ENCODE peak calls at places on chromosomes 6 and 20, in nine cellular contexts. V, C, D, P, H, A, F, E and N are unnamed samples.

GRCh38 chr6:37373822-37374514 is 20.2 kb downstream of the RNF8 start:
- DNase-seq in V (no peak), C (peak; percentile 48), D (peak; percentile 13), P (no peak), H (no peak), A (no peak), F (no peak), E (no peak), N (no peak)

GRCh38 chr6:44234101-44235090 is 11.0 kb downstream of the SLC29A1 start:
- DNase-seq in V (peak; percentile 73), C (peak; percentile 87), D (peak; percentile 91), P (no peak), H (peak; percentile 78), A (peak; percentile 86), F (peak; percentile 91), E (peak; percentile 81), N (peak; percentile 79)

GRCh38 chr20:5513975-5514516 is 197.3 kb upstream of the PROKR2 start:
- DNase-seq in V (peak; percentile 49), C (peak; percentile 25), D (peak; percentile 70), P (no peak), H (peak; percentile 23), A (no peak), F (no peak), E (no peak), N (peak; percentile 39)

GRCh38 chr6:167550936-167551633 is 226.2 kb downstream of the TTLL2 start:
- DNase-seq in V (no peak), C (peak; percentile 67), D (no peak), P (no peak), H (no peak), A (no peak), F (no peak), E (peak; percentile 39), N (no peak)

GRCh38 chr6:127190552-127190951 is 72.1 kb downstream of the RSPO3 start:
- DNase-seq in V (peak; percentile 61), C (peak; percentile 85), D (peak; percentile 77), P (no peak), H (no peak), A (no peak), F (peak; percentile 52), E (no peak), N (peak; percentile 72)

GRCh38 chr6:33217681-33218080 is 9.4 kb downstream of the RING1 start:
- DNase-seq in V (no peak), C (no peak), D (no peak), P (no peak), H (no peak), A (no peak), F (peak; percentile 44), E (no peak), N (no peak)

GRCh38 chr6:53282741-53283140 is 66.0 kb downstream of the ELOVL5 start:
- DNase-seq in V (no peak), C (peak; percentile 67), D (peak; percentile 19), P (peak; percentile 7), H (no peak), A (no peak), F (no peak), E (no peak), N (no peak)

GRCh38 chr6:134035823-134036296 is 16.6 kb downstream of the SLC2A12 start:
- DNase-seq in V (peak; percentile 64), C (peak; percentile 35), D (peak; percentile 72), P (no peak), H (peak; percentile 91), A (peak; percentile 67), F (no peak), E (no peak), N (peak; percentile 40)

GRCh38 chr6:170445487-170445886 is 107.6 kb downstream of the PSMB1 start:
- DNase-seq in V (no peak), C (no peak), D (peak; percentile 45), P (no peak), H (no peak), A (no peak), F (no peak), E (no peak), N (peak; percentile 28)

GRCh38 chr6:50819527-50819905 is 845 bp downstream of the TFAP2B start:
- DNase-seq in V (no peak), C (peak; percentile 1), D (peak; percentile 9), P (no peak), H (no peak), A (no peak), F (no peak), E (no peak), N (peak; percentile 1)
- H3K4me3 ChIP-seq in V (no peak overlapping the region), C (no peak overlapping the region), D (no peak overlapping the region), P (no peak overlapping the region), H (no peak overlapping the region), A (peak overlapping the region; percentile 10), F (peak overlapping the region; percentile 51), E (peak overlapping the region; percentile 53), N (no peak overlapping the region)

GRCh38 chr6:150900049-150900448 is 34.5 kb downstream of the MTHFD1L start:
- DNase-seq in V (no peak), C (no peak), D (peak; percentile 15), P (no peak), H (peak; percentile 44), A (no peak), F (no peak), E (no peak), N (peak; percentile 35)

GRCh38 chr6:150907385-150907784 is 41.9 kb downstream of the MTHFD1L start:
- DNase-seq in V (no peak), C (no peak), D (no peak), P (no peak), H (no peak), A (no peak), F (no peak), E (no peak), N (no peak)

GRCh38 chr6:150902142-150902800 is 36.8 kb downstream of the MTHFD1L start:
- DNase-seq in V (no peak), C (peak; percentile 53), D (peak; percentile 44), P (no peak), H (no peak), A (no peak), F (no peak), E (no peak), N (peak; percentile 47)

GRCh38 chr6:150910561-150910960 is 45.1 kb downstream of the MTHFD1L start:
- DNase-seq in V (no peak), C (no peak), D (no peak), P (no peak), H (no peak), A (no peak), F (no peak), E (no peak), N (no peak)

DNA sequence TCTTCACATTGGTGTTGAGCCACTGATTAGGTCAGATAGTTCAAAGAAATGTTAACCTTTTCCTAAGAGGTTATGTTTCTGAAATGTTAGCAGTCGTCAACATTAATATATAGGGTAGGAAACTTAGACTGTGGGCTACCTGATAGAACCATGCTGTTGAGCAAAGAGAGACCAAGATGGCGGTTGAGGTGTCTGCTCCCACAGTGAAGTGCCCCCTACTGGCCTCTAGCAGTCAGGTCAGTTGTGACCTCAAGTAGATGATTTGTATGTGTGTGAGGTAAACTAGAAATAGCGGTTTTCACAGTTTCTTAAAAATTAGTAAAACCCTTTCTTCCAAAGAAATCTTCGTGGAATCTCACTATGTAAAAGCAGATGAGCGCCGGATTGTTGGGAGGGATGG is 40.3 kb downstream of the MTHFD1L start:
- DNase-seq in V (no peak), C (no peak), D (no peak), P (no peak), H (no peak), A (no peak), F (peak; percentile 49), E (no peak), N (no peak)
- TF ChIP-seq CTCF in V (no peak), C (peak; percentile 36), D (peak; percentile 27), P (peak; percentile 36), H (peak; percentile 26), A (no peak), F (peak; percentile 78), E (peak; percentile 11), N (peak; percentile 36)

GRCh38 chr6:68533339-68533795 is 101.7 kb upstream of the ADGRB3 start:
- DNase-seq in V (no peak), C (no peak), D (no peak), P (no peak), H (no peak), A (no peak), F (no peak), E (no peak), N (no peak)

GRCh38 chr6:68527691-68528090 is 107.4 kb upstream of the ADGRB3 start:
- DNase-seq in V (no peak), C (no peak), D (no peak), P (no peak), H (no peak), A (no peak), F (no peak), E (no peak), N (no peak)
- H3K4me3 ChIP-seq in V (no peak overlapping the region), C (no peak overlapping the region), D (no peak overlapping the region), P (no peak overlapping the region), H (no peak overlapping the region), A (no peak overlapping the region), F (no peak overlapping the region), E (no peak overlapping the region), N (no peak overlapping the region)

DNA sequence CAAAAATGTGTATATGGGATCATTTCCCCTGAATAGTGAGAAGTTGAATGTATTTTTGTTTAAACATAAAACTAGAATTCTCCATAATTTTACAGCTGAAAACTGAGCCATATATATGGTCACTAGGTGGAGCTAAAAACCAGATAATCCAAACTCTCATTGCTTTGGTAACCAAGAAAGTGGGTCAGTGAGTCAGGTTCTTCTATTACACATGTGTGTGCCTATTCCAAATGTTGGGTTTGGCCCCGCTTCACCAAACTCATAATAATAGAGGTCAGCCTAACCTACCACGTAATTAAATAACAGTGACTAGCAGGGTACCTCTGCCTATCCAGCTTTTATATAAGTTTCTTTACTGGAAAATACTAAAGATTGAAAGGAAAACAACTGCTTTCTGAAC is 19.3 kb upstream of the RNGTT start:
- DNase-seq in V (peak; percentile 79), C (peak; percentile 85), D (peak; percentile 90), P (peak; percentile 72), H (peak; percentile 79), A (no peak), F (peak; percentile 78), E (peak; percentile 77), N (peak; percentile 94)
- TF ChIP-seq CTCF in V (peak; percentile 92), C (peak; percentile 65), D (peak; percentile 52), P (peak; percentile 60), H (peak; percentile 77), A (peak; percentile 94), F (peak; percentile 93), E (peak; percentile 67), N (peak; percentile 66)